ENCODE peak calls at places on chromosomes 11 and 22, in five cellular contexts. P is SK-N-SH, Q is GM12891, X is GM12878, O is H1. N is an unnamed sample.

GRCh38 chr11:32023370-32023964 is 67.4 kb upstream of the RCN1 start:
- DNase-seq in Q (no peak), X (no peak), P (no peak), O (no peak), N (no peak)

GRCh38 chr22:48867891-48868290 is 959.8 kb downstream of the BRD1 start:
- DNase-seq in Q (no peak), X (no peak), O (no peak), P (no peak), N (no peak)

GRCh38 chr11:65498042-65498726 is 661 bp upstream of the MALAT1 start:
- DNase-seq in X (peak; percentile 53), O (peak; percentile 60), P (no peak), Q (no peak), N (no peak)

GRCh38 chr11:74138572-74138971 is 32.2 kb downstream of the C2CD3 start:
- DNase-seq in P (no peak), Q (no peak), X (no peak), O (no peak), N (no peak)

GRCh38 chr11:134530826-134531225 is 118.8 kb upstream of the B3GAT1 start:
- DNase-seq in X (no peak), Q (no peak), P (no peak), O (peak; percentile 43), N (no peak)

GRCh38 chr11:86039094-86039493 is 29.8 kb downstream of the PICALM start:
- DNase-seq in Q (no peak), P (no peak), O (no peak), X (no peak), N (no peak)

GRCh38 chr11:10529279-10529678 is 11.7 kb downstream of the RNF141 start:
- DNase-seq in O (no peak), X (no peak), Q (no peak), P (no peak), N (no peak)

GRCh38 chr11:111870887-111871692 is at the start of gene ALG9:
- DNase-seq in O (peak; percentile 90), X (peak; percentile 56), Q (peak; percentile 71), P (peak; percentile 95), N (peak; percentile 73)

GRCh38 chr22:44074286-44074984 is 50.3 kb downstream of the PARVB start:
- DNase-seq in P (peak; percentile 90), Q (no peak), O (no peak), X (no peak), N (no peak)

GRCh38 chr11:85602551-85603218 is 24.5 kb downstream of the DLG2 start:
- DNase-seq in X (no peak), P (no peak), Q (no peak), O (no peak), N (no peak)

GRCh38 chr11:126115820-126116319 is 53.2 kb upstream of the CDON start:
- DNase-seq in X (no peak), O (no peak), Q (no peak), P (peak; percentile 62), N (no peak)

GRCh38 chr11:33151411-33151810 is 9.9 kb downstream of the CSTF3 start:
- DNase-seq in Q (no peak), P (no peak), O (no peak), X (no peak), N (no peak)

GRCh38 chr11:125463590-125464265 is 32.3 kb downstream of the FEZ1 start:
- DNase-seq in O (no peak), X (no peak), P (no peak), Q (no peak), N (no peak)

DNA sequence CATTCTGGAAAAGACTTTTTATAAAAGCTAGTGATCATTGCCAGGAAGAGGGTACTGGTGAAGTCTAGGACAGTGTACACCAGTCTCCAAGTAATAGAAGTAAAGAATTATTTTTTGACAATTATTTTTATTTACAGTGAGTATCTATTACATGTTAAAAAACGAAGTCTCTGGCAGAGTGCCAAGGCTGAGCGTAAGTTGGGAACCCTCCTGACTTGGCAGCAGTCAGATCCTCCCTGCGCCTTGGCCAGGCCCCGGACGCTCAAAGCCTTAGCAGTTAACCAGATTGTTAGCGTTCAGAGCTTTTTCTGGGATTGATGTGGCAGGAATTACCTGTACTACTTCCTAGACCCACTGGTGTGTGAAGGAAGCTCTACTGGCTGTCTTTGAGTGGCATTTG is 38.1 kb upstream of the CTTN start:
- DNase-seq in O (no peak), P (no peak), Q (no peak), X (no peak), N (no peak)
- TF ChIP-seq TAF1 in O (no peak), P (no peak), Q (no peak), X (no peak), N (no peak)

GRCh38 chr11:22225190-22225589 is 32.3 kb downstream of the ANO5 start:
- DNase-seq in P (no peak), Q (no peak), O (no peak), X (no peak), N (no peak)
- TF ChIP-seq POLR2AphosphoS5 in P (no peak), Q (no peak), O (no peak), X (no peak), N (no peak)

GRCh38 chr22:50621948-50622722 is 5.8 kb downstream of the ARSA start:
- DNase-seq in P (peak; percentile 16), X (peak; percentile 15), Q (no peak), O (peak; percentile 50), N (no peak)
- TF ChIP-seq TAF1 in P (no peak), X (no peak), Q (no peak), O (no peak), N (no peak)

GRCh38 chr11:47004595-47005033 is 68.1 kb downstream of the CSTPP1 start:
- DNase-seq in P (peak; percentile 74), O (no peak), X (no peak), Q (no peak), N (no peak)
- TF ChIP-seq POLR2AphosphoS5 in P (peak; percentile 78), O (no peak), X (no peak), Q (no peak), N (no peak)

GRCh38 chr11:75946531-75947530 is 131.8 kb downstream of the UVRAG start:
- DNase-seq in X (no peak), Q (no peak), O (no peak), P (no peak), N (no peak)
- TF ChIP-seq TAF1 in X (no peak), Q (no peak), O (no peak), P (no peak), N (no peak)

DNA sequence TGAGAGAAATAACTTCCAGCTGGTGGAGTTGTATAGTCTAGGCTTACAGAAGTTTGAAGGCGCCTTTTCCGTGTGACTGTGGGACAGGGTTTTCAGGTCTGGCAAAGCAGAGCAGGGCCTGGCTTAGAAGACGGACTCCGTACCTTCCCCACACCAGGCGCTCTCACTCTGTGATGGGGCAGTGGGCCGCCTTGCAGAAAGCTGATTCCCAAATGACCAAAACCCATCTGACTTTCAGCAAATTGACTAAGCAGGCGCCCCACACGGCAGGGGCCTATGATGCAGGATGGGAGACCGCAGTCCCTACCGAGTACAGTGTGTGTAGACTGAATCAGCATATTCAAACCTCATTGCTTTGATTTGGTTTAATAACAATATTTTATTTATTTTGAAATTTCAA is 85.8 kb upstream of the TMEM45B start:
- DNase-seq in Q (no peak), P (no peak), X (no peak), O (no peak), N (no peak)
- TF ChIP-seq POLR2AphosphoS5 in Q (no peak), P (no peak), X (no peak), O (no peak), N (no peak)

DNA sequence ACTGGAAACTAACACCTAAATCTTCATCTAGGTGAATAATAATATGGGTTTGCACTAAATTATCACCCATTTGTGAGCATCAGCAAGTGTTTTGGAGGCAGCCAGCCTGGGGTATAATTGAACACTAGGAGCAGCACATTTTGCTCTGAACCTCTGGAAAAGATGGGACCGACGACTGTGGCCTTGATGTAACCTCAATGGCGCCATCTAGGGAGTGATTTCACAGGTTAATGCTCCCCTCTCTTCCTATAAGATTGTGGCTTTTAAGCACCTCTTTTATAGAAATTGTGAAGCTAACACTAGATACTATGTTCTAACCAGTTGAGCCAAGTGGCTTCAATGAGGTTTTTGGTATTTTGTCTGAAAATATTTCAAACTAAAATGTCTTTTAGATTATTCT is 203.7 kb downstream of the NELL1 start:
- DNase-seq in X (no peak), Q (no peak), P (peak; percentile 64), O (peak; percentile 66), N (no peak)
- TF ChIP-seq TAF1 in X (no peak), Q (no peak), P (no peak), O (no peak), N (no peak)

DNA sequence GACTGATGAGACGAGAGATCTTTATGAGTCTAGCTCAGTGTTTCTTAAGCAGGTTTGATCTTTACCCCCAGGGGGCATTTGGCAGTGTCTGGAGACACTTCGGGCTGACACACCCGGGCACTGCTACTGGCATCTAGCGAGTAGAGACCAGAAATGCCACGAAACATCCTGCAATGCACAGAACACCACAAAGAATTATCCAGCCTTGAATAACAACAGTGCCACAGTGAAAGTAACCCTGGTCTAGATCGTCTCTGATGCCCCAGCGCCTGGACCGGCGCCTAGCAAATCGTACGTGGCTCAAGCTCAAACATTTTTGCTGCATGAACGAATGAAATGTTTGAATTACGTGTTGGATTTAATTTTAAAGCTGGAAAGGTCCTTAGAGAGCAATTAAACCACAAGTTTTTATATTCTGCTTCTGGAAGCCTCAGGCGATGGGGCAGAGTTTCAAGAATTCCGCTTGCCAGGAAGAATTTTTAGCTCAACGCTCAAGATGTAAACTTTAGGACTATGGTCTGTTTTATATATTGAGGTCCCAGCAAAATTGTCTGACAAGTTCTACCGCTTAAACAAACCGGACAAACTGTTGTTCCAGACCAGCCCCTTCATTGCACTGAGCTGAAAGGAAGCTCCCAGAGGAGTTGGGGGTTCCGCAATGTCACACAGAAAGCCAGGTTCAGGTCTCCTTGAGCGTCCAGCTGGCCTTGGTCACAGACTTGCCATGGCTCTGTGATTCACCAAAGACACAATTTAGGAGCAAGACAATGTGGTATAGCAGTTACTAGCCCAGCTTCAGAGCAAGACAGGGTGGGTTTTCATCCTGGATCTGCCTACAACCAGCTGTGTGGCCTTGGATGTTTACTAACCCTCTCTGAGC is 44.2 kb upstream of the SMTN start:
- DNase-seq in O (no peak), P (no peak), X (no peak), Q (no peak), N (no peak)
- TF ChIP-seq POLR2AphosphoS5 in O (no peak), P (no peak), X (no peak), Q (no peak), N (no peak)

DNA sequence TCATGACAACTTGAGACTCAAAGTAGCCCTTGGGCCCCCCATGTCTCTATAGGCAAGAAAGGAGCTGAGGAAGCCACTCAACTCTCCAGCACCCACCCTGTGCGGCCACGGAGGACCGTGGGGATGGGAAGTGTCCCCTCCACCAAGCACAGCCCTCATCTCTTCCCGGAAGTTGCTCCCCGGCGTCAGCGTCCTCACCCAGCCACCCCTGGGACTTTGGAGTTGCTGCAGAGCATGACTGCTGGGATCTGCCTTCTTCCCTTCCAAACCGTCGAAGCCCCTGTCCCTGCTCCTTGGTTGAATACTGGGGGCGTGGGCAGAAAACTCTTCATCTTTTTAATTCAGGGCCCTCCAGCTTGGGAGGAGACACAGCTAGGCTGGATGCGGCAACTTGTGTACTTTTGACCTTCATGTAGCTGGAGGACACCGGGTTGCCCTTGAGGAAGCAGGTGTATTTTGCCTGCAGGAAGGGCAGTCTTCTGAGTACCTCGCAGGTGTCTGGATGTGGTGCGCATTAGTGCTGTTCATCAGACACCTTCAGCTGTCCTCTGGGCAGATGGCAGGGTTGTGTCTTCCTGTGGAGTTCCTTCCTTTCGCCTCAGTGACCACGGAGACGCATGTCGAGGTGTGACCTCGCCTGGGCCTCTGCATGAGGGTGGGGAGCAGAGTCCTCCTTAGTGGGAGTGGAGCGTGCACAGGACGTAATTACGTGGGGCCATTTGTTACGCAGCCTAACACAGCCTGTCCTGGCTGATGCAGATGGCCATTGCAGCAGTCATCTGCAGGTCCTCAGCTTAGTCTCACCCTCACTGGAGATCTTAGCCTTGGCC is 12.2 kb upstream of the IFITM3 start:
- DNase-seq in Q (no peak), P (no peak), X (no peak), O (no peak), N (no peak)
- TF ChIP-seq TAF1 in Q (no peak), P (no peak), X (no peak), O (no peak), N (no peak)